ENCODE peak calls at places on chromosomes 6 and 20, in seven cellular contexts. V is psoas muscle, L is anterior cingulate cortex, T is nucleus accumbens, P is adipocyte, J is GM23338, U is fibroblast of the conjunctiva. H is an unnamed sample.

GRCh38 chr6:166515072-166515810 is 71.2 kb downstream of the RAMACL start:
- DNase-seq in V (peak; percentile 69), U (peak; percentile 21), L (no peak), J (no peak), T (peak; percentile 25), P (peak; percentile 80), H (peak; percentile 61)

GRCh38 chr6:41604006-41604405 is 34.3 kb upstream of the MDFI start:
- DNase-seq in U (no peak), P (no peak), J (no peak), L (no peak), V (no peak), T (no peak), H (no peak)

GRCh38 chr6:159908535-159908934 is 17.7 kb downstream of the MAS1 start:
- DNase-seq in L (no peak), V (no peak), P (peak; percentile 34), J (no peak), T (no peak), U (no peak), H (no peak)

GRCh38 chr6:163984446-163984936 is 570.0 kb downstream of the QKI start:
- DNase-seq in J (no peak), T (no peak), P (no peak), L (no peak), U (no peak), V (no peak), H (no peak)

GRCh38 chr20:10427060-10427692 is 6.8 kb downstream of the MKKS start:
- DNase-seq in V (peak; percentile 64), J (peak; percentile 74), U (peak; percentile 48), T (no peak), P (peak; percentile 90), L (no peak), H (peak; percentile 34)

GRCh38 chr6:506508-506907 is 115.0 kb downstream of the IRF4 start:
- DNase-seq in P (no peak), L (no peak), V (no peak), T (no peak), U (no peak), J (no peak), H (no peak)

GRCh38 chr6:7311920-7312615 is 931 bp downstream of the SSR1 start:
- DNase-seq in U (no peak), L (peak; percentile 7), P (peak; percentile 35), J (peak; percentile 31), T (no peak), V (no peak), H (no peak)

GRCh38 chr6:141552463-141552862 is 580.3 kb upstream of the GJE1 start:
- DNase-seq in V (no peak), P (peak; percentile 48), U (peak; percentile 60), J (no peak), L (no peak), T (no peak), H (peak; percentile 43)

GRCh38 chr20:7091655-7092054 is 324.2 kb downstream of the BMP2 start:
- DNase-seq in T (no peak), L (no peak), U (no peak), V (no peak), P (no peak), J (no peak), H (no peak)

GRCh38 chr6:29705389-29706231 is 17.6 kb upstream of the HLA-F start:
- DNase-seq in P (peak; percentile 83), T (no peak), V (no peak), J (peak; percentile 87), L (no peak), U (peak; percentile 13), H (peak; percentile 15)

GRCh38 chr6:48101277-48101676 is 9.7 kb downstream of the PTCHD4 start:
- DNase-seq in P (no peak), V (no peak), T (no peak), U (no peak), L (no peak), J (no peak), H (no peak)

GRCh38 chr6:50637267-50637666 is 76.1 kb upstream of the TFAP2D start:
- DNase-seq in L (no peak), U (no peak), J (no peak), V (no peak), P (no peak), T (no peak), H (no peak)

GRCh38 chr6:105487040-105487787 is 84.3 kb upstream of the PREP start:
- DNase-seq in U (no peak), P (no peak), J (no peak), T (no peak), V (no peak), L (no peak), H (no peak)

GRCh38 chr6:77573843-77574242 is 79.0 kb upstream of the MEI4 start:
- DNase-seq in P (no peak), U (no peak), T (no peak), V (no peak), L (no peak), J (no peak), H (no peak)

GRCh38 chr20:41154436-41155176 is 17.3 kb downstream of the PLCG1 start:
- DNase-seq in J (no peak), V (no peak), T (no peak), L (no peak), P (no peak), U (no peak), H (no peak)

GRCh38 chr6:16086970-16087369 is 41.9 kb upstream of the MYLIP start:
- DNase-seq in J (no peak), V (no peak), T (no peak), P (no peak), U (no peak), L (no peak), H (no peak)

GRCh38 chr6:170459451-170459850 is 93.7 kb downstream of the PSMB1 start:
- DNase-seq in T (no peak), L (no peak), P (no peak), V (peak; percentile 57), J (no peak), U (no peak), H (no peak)

GRCh38 chr6:22043284-22043962 is 253.4 kb downstream of the PRL start:
- DNase-seq in V (peak; percentile 68), T (no peak), P (no peak), L (no peak), U (no peak), J (no peak), H (no peak)

GRCh38 chr20:33076662-33077398 is 2.6 kb upstream of the BPIFB4 start:
- DNase-seq in T (no peak), J (peak; percentile 48), P (peak; percentile 7), L (no peak), V (no peak), U (no peak), H (no peak)

GRCh38 chr6:167825759-167826229 is 917 bp upstream of the AFDN start:
- DNase-seq in L (no peak), T (no peak), U (no peak), P (peak; percentile 70), J (peak; percentile 92), V (peak; percentile 58), H (no peak)

GRCh38 chr20:11118802-11119380 is 445.1 kb upstream of the JAG1 start:
- DNase-seq in V (no peak), P (no peak), U (no peak), T (no peak), L (no peak), J (no peak), H (no peak)

GRCh38 chr6:33116881-33117711 is 41.3 kb downstream of the HLA-DPB1 start:
- DNase-seq in L (no peak), V (no peak), J (peak; percentile 87), P (peak; percentile 34), T (no peak), U (no peak), H (no peak)

GRCh38 chr6:82211326-82211725 is 36.2 kb downstream of the IBTK start:
- DNase-seq in L (no peak), U (no peak), T (no peak), P (no peak), V (no peak), J (no peak), H (no peak)

GRCh38 chr6:57432919-57433684 is 115.7 kb downstream of the PRIM2 start:
- DNase-seq in J (no peak), P (peak; percentile 44), T (no peak), V (no peak), L (no peak), U (no peak), H (no peak)

H was measured in AG04450.